ENCODE peak calls at places on chromosomes 13 and 19, in eight cellular contexts. One of them, this sample, is unnamed.

GRCh38 chr13:89066868-89067466 is 1395.8 kb downstream of the SLITRK5 start:
- DNase-seq in AG04450: no peak
- DNase-seq in psoas muscle: no peak
- DNase-seq in CD4-positive, alpha-beta T cell: no peak
- DNase-seq in brain microvascular endothelial cell: no peak
- DNase-seq in CD8-positive, alpha-beta T cell: no peak
- DNase-seq in left ventricle myocardium inferior: no peak
- DNase-seq in transverse colon: peak; percentile 12
- DNase-seq in this sample: no peak

GRCh38 chr19:6057651-6058365 is 52.5 kb downstream of the RFX2 start:
- DNase-seq in left ventricle myocardium inferior: no peak
- DNase-seq in AG04450: no peak
- DNase-seq in brain microvascular endothelial cell: no peak
- DNase-seq in CD8-positive, alpha-beta T cell: no peak
- DNase-seq in CD4-positive, alpha-beta T cell: no peak
- DNase-seq in psoas muscle: no peak
- DNase-seq in transverse colon: no peak
- DNase-seq in this sample: no peak

GRCh38 chr19:47280183-47280797 is 5.6 kb downstream of the INAFM1 start:
- DNase-seq in transverse colon: peak; percentile 55
- DNase-seq in AG04450: no peak
- DNase-seq in left ventricle myocardium inferior: no peak
- DNase-seq in CD8-positive, alpha-beta T cell: no peak
- DNase-seq in CD4-positive, alpha-beta T cell: peak; percentile 41
- DNase-seq in psoas muscle: no peak
- DNase-seq in brain microvascular endothelial cell: no peak
- DNase-seq in this sample: no peak

GRCh38 chr19:5191091-5191490 is 149.5 kb downstream of the PTPRS start:
- DNase-seq in CD4-positive, alpha-beta T cell: no peak
- DNase-seq in transverse colon: no peak
- DNase-seq in left ventricle myocardium inferior: no peak
- DNase-seq in psoas muscle: no peak
- DNase-seq in brain microvascular endothelial cell: no peak
- DNase-seq in AG04450: no peak
- DNase-seq in CD8-positive, alpha-beta T cell: no peak
- DNase-seq in this sample: no peak

GRCh38 chr19:40274585-40275544 is 10.3 kb downstream of the AKT2 start:
- DNase-seq in left ventricle myocardium inferior: no peak
- DNase-seq in psoas muscle: no peak
- DNase-seq in AG04450: no peak
- DNase-seq in transverse colon: no peak
- DNase-seq in brain microvascular endothelial cell: no peak
- DNase-seq in CD8-positive, alpha-beta T cell: no peak
- DNase-seq in CD4-positive, alpha-beta T cell: no peak
- DNase-seq in this sample: no peak

GRCh38 chr13:20616059-20616797 is 49.3 kb downstream of the IFT88 start:
- DNase-seq in left ventricle myocardium inferior: no peak
- DNase-seq in CD4-positive, alpha-beta T cell: no peak
- DNase-seq in brain microvascular endothelial cell: peak; percentile 87
- DNase-seq in CD8-positive, alpha-beta T cell: no peak
- DNase-seq in AG04450: peak; percentile 82
- DNase-seq in psoas muscle: no peak
- DNase-seq in transverse colon: no peak
- DNase-seq in this sample: no peak

GRCh38 chr13:85521586-85521985 is 277.6 kb downstream of the SLITRK6 start:
- DNase-seq in left ventricle myocardium inferior: no peak
- DNase-seq in transverse colon: no peak
- DNase-seq in psoas muscle: no peak
- DNase-seq in CD4-positive, alpha-beta T cell: no peak
- DNase-seq in AG04450: no peak
- DNase-seq in brain microvascular endothelial cell: no peak
- DNase-seq in CD8-positive, alpha-beta T cell: no peak
- DNase-seq in this sample: no peak

GRCh38 chr13:45393941-45394570 is 24.1 kb downstream of the SLC25A30 start:
- DNase-seq in transverse colon: peak; percentile 41
- DNase-seq in psoas muscle: no peak
- DNase-seq in CD8-positive, alpha-beta T cell: no peak
- DNase-seq in CD4-positive, alpha-beta T cell: no peak
- DNase-seq in AG04450: no peak
- DNase-seq in left ventricle myocardium inferior: no peak
- DNase-seq in brain microvascular endothelial cell: no peak
- DNase-seq in this sample: no peak

GRCh38 chr19:31110331-31110730 is 238.9 kb downstream of the TSHZ3 start:
- DNase-seq in brain microvascular endothelial cell: no peak
- DNase-seq in psoas muscle: no peak
- DNase-seq in transverse colon: no peak
- DNase-seq in left ventricle myocardium inferior: no peak
- DNase-seq in CD8-positive, alpha-beta T cell: no peak
- DNase-seq in AG04450: no peak
- DNase-seq in CD4-positive, alpha-beta T cell: no peak
- DNase-seq in this sample: no peak

GRCh38 chr19:41323430-41324125 is 13.6 kb downstream of the CCDC97 start:
- DNase-seq in psoas muscle: peak; percentile 88
- DNase-seq in AG04450: peak; percentile 93
- DNase-seq in brain microvascular endothelial cell: peak; percentile 97
- DNase-seq in transverse colon: peak; percentile 51
- DNase-seq in left ventricle myocardium inferior: peak; percentile 62
- DNase-seq in CD8-positive, alpha-beta T cell: no peak
- DNase-seq in CD4-positive, alpha-beta T cell: no peak
- DNase-seq in this sample: no peak

GRCh38 chr13:69793803-69794453 is 313.7 kb upstream of the ATXN8OS start:
- DNase-seq in CD4-positive, alpha-beta T cell: no peak
- DNase-seq in brain microvascular endothelial cell: no peak
- DNase-seq in AG04450: no peak
- DNase-seq in left ventricle myocardium inferior: no peak
- DNase-seq in transverse colon: no peak
- DNase-seq in psoas muscle: no peak
- DNase-seq in CD8-positive, alpha-beta T cell: no peak
- DNase-seq in this sample: no peak
- H3K27ac ChIP-seq in CD4-positive, alpha-beta T cell: no peak overlapping the region
- H3K27ac ChIP-seq in brain microvascular endothelial cell: no peak overlapping the region
- H3K27ac ChIP-seq in AG04450: no peak overlapping the region
- H3K27ac ChIP-seq in left ventricle myocardium inferior: no peak overlapping the region
- H3K27ac ChIP-seq in transverse colon: no peak overlapping the region
- H3K27ac ChIP-seq in psoas muscle: no peak overlapping the region
- H3K27ac ChIP-seq in CD8-positive, alpha-beta T cell: no peak overlapping the region
- H3K27ac ChIP-seq in this sample: no peak overlapping the region

DNA sequence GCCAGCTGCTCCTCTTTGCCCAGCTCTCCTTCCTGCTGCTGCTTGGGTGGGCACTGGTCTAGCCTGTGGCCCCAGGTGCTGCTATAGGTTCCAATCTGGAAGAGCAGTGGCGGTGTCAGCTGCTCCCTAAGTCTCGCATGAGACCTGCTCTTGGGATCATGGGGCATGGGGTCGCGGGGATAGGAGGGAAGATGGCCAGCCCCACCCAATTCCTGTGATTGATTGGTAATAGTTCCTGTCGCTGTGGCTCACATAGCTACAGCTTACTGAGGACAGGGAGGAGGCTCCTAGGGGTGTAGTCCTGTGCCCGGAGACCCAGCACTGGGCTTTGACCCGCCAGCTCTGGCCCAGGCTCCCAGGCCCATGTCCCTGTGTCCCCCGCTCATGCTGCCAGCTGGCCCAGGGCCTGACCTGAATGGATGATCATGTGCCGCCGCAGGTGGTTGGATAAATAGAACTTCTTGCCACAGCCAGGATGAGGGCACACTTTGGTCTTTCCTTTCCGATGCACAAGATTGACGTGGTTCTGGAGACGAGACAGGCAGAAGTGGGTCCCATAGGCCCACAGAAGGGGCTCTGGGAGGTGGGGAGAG is 4.5 kb upstream of the ELAVL3 start:
- DNase-seq in psoas muscle: no peak
- DNase-seq in CD4-positive, alpha-beta T cell: no peak
- DNase-seq in brain microvascular endothelial cell: no peak
- DNase-seq in left ventricle myocardium inferior: no peak
- DNase-seq in transverse colon: no peak
- DNase-seq in CD8-positive, alpha-beta T cell: no peak
- DNase-seq in AG04450: no peak
- DNase-seq in this sample: no peak
- H3K27ac ChIP-seq in psoas muscle: no peak overlapping the region
- H3K27ac ChIP-seq in CD4-positive, alpha-beta T cell: no peak overlapping the region
- H3K27ac ChIP-seq in brain microvascular endothelial cell: no peak overlapping the region
- H3K27ac ChIP-seq in left ventricle myocardium inferior: no peak overlapping the region
- H3K27ac ChIP-seq in transverse colon: no peak overlapping the region
- H3K27ac ChIP-seq in CD8-positive, alpha-beta T cell: no peak overlapping the region
- H3K27ac ChIP-seq in AG04450: no peak overlapping the region
- H3K27ac ChIP-seq in this sample: no peak overlapping the region

DNA sequence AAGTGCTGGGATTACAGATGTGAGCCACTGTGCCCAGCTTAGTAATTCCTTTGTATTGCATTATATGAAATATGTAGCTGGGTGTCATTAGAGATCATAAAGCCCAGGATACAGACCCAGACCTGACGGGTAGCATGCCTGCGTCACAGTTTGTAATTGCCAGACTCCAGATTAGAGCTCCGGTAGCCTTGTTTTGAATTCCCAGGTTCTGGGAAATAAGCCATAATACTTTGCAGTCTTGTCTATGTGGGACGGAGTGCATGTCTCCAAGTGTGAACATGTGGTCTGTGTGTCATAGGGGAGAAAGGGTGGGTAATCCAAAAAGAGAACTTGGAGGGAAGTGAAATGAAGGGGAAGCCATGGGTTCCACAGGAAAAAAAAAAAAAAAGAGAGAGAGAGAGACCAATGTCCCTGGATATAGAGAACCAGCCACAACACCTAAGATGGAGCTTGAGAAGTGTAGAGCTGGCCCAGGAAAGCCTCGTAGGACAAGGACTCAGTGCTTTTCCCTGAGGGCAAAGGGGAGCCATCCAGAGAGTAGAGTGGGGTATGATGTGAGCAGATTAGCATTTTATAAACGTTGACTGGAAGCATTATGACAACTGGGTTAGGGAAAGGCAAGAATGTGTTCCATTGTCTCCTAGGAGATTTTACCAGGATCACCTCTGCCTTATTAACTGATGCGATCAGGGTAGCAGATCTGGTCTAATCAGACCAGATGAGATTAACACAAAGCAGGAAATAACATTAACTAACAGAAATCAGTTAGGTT is 2.6 kb downstream of the ZSCAN4 start:
- DNase-seq in CD4-positive, alpha-beta T cell: no peak
- DNase-seq in psoas muscle: no peak
- DNase-seq in left ventricle myocardium inferior: no peak
- DNase-seq in transverse colon: no peak
- DNase-seq in AG04450: no peak
- DNase-seq in brain microvascular endothelial cell: no peak
- DNase-seq in CD8-positive, alpha-beta T cell: no peak
- DNase-seq in this sample: no peak
- H3K27ac ChIP-seq in CD4-positive, alpha-beta T cell: no peak overlapping the region
- H3K27ac ChIP-seq in psoas muscle: no peak overlapping the region
- H3K27ac ChIP-seq in left ventricle myocardium inferior: no peak overlapping the region
- H3K27ac ChIP-seq in transverse colon: no peak overlapping the region
- H3K27ac ChIP-seq in AG04450: no peak overlapping the region
- H3K27ac ChIP-seq in brain microvascular endothelial cell: no peak overlapping the region
- H3K27ac ChIP-seq in CD8-positive, alpha-beta T cell: no peak overlapping the region
- H3K27ac ChIP-seq in this sample: no peak overlapping the region

GRCh38 chr19:38387550-38388309 is at the start of gene GGN:
- DNase-seq in brain microvascular endothelial cell: peak; percentile 92
- DNase-seq in CD8-positive, alpha-beta T cell: peak; percentile 61
- DNase-seq in transverse colon: peak; percentile 87
- DNase-seq in AG04450: peak; percentile 87
- DNase-seq in left ventricle myocardium inferior: peak; percentile 74
- DNase-seq in CD4-positive, alpha-beta T cell: peak; percentile 72
- DNase-seq in psoas muscle: peak; percentile 88
- DNase-seq in this sample: no peak
- H3K27ac ChIP-seq in brain microvascular endothelial cell: peak within 1 kb of the TSS; percentile 47
- H3K27ac ChIP-seq in CD8-positive, alpha-beta T cell: no peak within 1 kb of the TSS
- H3K27ac ChIP-seq in transverse colon: peak within 1 kb of the TSS; percentile 49
- H3K27ac ChIP-seq in AG04450: peak within 1 kb of the TSS; percentile 77
- H3K27ac ChIP-seq in left ventricle myocardium inferior: peak within 1 kb of the TSS; percentile 43
- H3K27ac ChIP-seq in CD4-positive, alpha-beta T cell: no peak within 1 kb of the TSS
- H3K27ac ChIP-seq in psoas muscle: peak within 1 kb of the TSS; percentile 1
- H3K27ac ChIP-seq in this sample: peak within 1 kb of the TSS; percentile 74

GRCh38 chr13:113857531-113858195 is 6.2 kb downstream of the GAS6 start:
- DNase-seq in CD4-positive, alpha-beta T cell: no peak
- DNase-seq in AG04450: no peak
- DNase-seq in CD8-positive, alpha-beta T cell: no peak
- DNase-seq in psoas muscle: no peak
- DNase-seq in brain microvascular endothelial cell: no peak
- DNase-seq in transverse colon: no peak
- DNase-seq in left ventricle myocardium inferior: no peak
- DNase-seq in this sample: no peak
- H3K27ac ChIP-seq in CD4-positive, alpha-beta T cell: no peak overlapping the region
- H3K27ac ChIP-seq in AG04450: peak overlapping the region; percentile 47
- H3K27ac ChIP-seq in CD8-positive, alpha-beta T cell: no peak overlapping the region
- H3K27ac ChIP-seq in psoas muscle: no peak overlapping the region
- H3K27ac ChIP-seq in brain microvascular endothelial cell: no peak overlapping the region
- H3K27ac ChIP-seq in transverse colon: peak overlapping the region; percentile 58
- H3K27ac ChIP-seq in left ventricle myocardium inferior: no peak overlapping the region
- H3K27ac ChIP-seq in this sample: peak overlapping the region; percentile 77